ENCODE peak calls at places on chromosomes 5 and 9, in seven cellular contexts. One of them, this sample, is unnamed.

GRCh38 chr9:69136781-69137180 is 37.3 kb upstream of the TJP2 start:
- DNase-seq in lower lobe of right lung: no peak
- DNase-seq in caudate nucleus: no peak
- DNase-seq in CD4-positive, alpha-beta T cell: no peak
- DNase-seq in stomach: no peak
- DNase-seq in PC-3: no peak
- DNase-seq in A549: no peak
- DNase-seq in this sample: no peak

GRCh38 chr5:23389543-23390215 is 117.7 kb upstream of the PRDM9 start:
- DNase-seq in lower lobe of right lung: no peak
- DNase-seq in caudate nucleus: no peak
- DNase-seq in CD4-positive, alpha-beta T cell: no peak
- DNase-seq in stomach: no peak
- DNase-seq in PC-3: no peak
- DNase-seq in A549: no peak
- DNase-seq in this sample: no peak

GRCh38 chr5:74167206-74167929 is 473.2 kb downstream of the ENC1 start:
- DNase-seq in lower lobe of right lung: no peak
- DNase-seq in caudate nucleus: no peak
- DNase-seq in CD4-positive, alpha-beta T cell: no peak
- DNase-seq in stomach: no peak
- DNase-seq in PC-3: peak
- DNase-seq in A549: peak
- DNase-seq in this sample: peak

GRCh38 chr9:120382453-120382852 is 197.5 kb downstream of the CDK5RAP2 start:
- DNase-seq in lower lobe of right lung: no peak
- DNase-seq in caudate nucleus: no peak
- DNase-seq in CD4-positive, alpha-beta T cell: no peak
- DNase-seq in stomach: no peak
- DNase-seq in PC-3: no peak
- DNase-seq in A549: no peak
- DNase-seq in this sample: no peak

GRCh38 chr5:155954739-155955445 is 372.1 kb upstream of the SGCD start:
- DNase-seq in lower lobe of right lung: no peak
- DNase-seq in caudate nucleus: no peak
- DNase-seq in CD4-positive, alpha-beta T cell: no peak
- DNase-seq in stomach: no peak
- DNase-seq in PC-3: no peak
- DNase-seq in A549: peak
- DNase-seq in this sample: no peak

GRCh38 chr5:87588316-87588715 is 175.6 kb upstream of the CCNH start:
- DNase-seq in lower lobe of right lung: no peak
- DNase-seq in caudate nucleus: no peak
- DNase-seq in CD4-positive, alpha-beta T cell: no peak
- DNase-seq in stomach: no peak
- DNase-seq in PC-3: no peak
- DNase-seq in A549: no peak
- DNase-seq in this sample: no peak

GRCh38 chr5:41869150-41869738 is 981 bp downstream of the OXCT1 start:
- DNase-seq in lower lobe of right lung: peak
- DNase-seq in caudate nucleus: no peak
- DNase-seq in CD4-positive, alpha-beta T cell: no peak
- DNase-seq in stomach: peak
- DNase-seq in PC-3: peak
- DNase-seq in A549: no peak
- DNase-seq in this sample: no peak

GRCh38 chr5:178428341-178429155 is 161.6 kb downstream of the COL23A1 start:
- DNase-seq in lower lobe of right lung: peak
- DNase-seq in caudate nucleus: peak
- DNase-seq in CD4-positive, alpha-beta T cell: no peak
- DNase-seq in stomach: peak
- DNase-seq in PC-3: no peak
- DNase-seq in A549: no peak
- DNase-seq in this sample: peak

GRCh38 chr9:123871781-123872180 is 58.1 kb downstream of the DENND1A start:
- DNase-seq in lower lobe of right lung: no peak
- DNase-seq in caudate nucleus: peak
- DNase-seq in CD4-positive, alpha-beta T cell: no peak
- DNase-seq in stomach: no peak
- DNase-seq in PC-3: no peak
- DNase-seq in A549: no peak
- DNase-seq in this sample: no peak

GRCh38 chr5:131222731-131223130 is 41.1 kb upstream of the CDC42SE2 start:
- DNase-seq in lower lobe of right lung: no peak
- DNase-seq in caudate nucleus: no peak
- DNase-seq in CD4-positive, alpha-beta T cell: no peak
- DNase-seq in stomach: no peak
- DNase-seq in PC-3: no peak
- DNase-seq in A549: no peak
- DNase-seq in this sample: no peak

GRCh38 chr5:31182146-31182545 is 11.3 kb upstream of the CDH6 start:
- DNase-seq in lower lobe of right lung: no peak
- DNase-seq in caudate nucleus: no peak
- DNase-seq in CD4-positive, alpha-beta T cell: no peak
- DNase-seq in stomach: no peak
- DNase-seq in PC-3: no peak
- DNase-seq in A549: no peak
- DNase-seq in this sample: no peak

GRCh38 chr5:93349613-93350012 is 231.4 kb downstream of the NR2F1-AS1 start:
- DNase-seq in lower lobe of right lung: no peak
- DNase-seq in caudate nucleus: no peak
- DNase-seq in CD4-positive, alpha-beta T cell: no peak
- DNase-seq in stomach: no peak
- DNase-seq in PC-3: peak
- DNase-seq in A549: no peak
- DNase-seq in this sample: peak

GRCh38 chr9:81456431-81456970 is 232.8 kb downstream of the TLE1 start:
- DNase-seq in lower lobe of right lung: no peak
- DNase-seq in caudate nucleus: no peak
- DNase-seq in CD4-positive, alpha-beta T cell: no peak
- DNase-seq in stomach: no peak
- DNase-seq in PC-3: peak
- DNase-seq in A549: no peak
- DNase-seq in this sample: no peak

GRCh38 chr9:33116855-33117254 is 40.4 kb upstream of the SMU1 start:
- DNase-seq in lower lobe of right lung: no peak
- DNase-seq in caudate nucleus: no peak
- DNase-seq in CD4-positive, alpha-beta T cell: no peak
- DNase-seq in stomach: no peak
- DNase-seq in PC-3: no peak
- DNase-seq in A549: no peak
- DNase-seq in this sample: no peak

GRCh38 chr9:35749515-35750255 is 598 bp downstream of the RGP1 start:
- DNase-seq in lower lobe of right lung: peak
- DNase-seq in caudate nucleus: peak
- DNase-seq in CD4-positive, alpha-beta T cell: no peak
- DNase-seq in stomach: peak
- DNase-seq in PC-3: peak
- DNase-seq in A549: peak
- DNase-seq in this sample: no peak

GRCh38 chr9:96618209-96619108 is 1.2 kb downstream of the CDC14B start:
- DNase-seq in lower lobe of right lung: peak
- DNase-seq in caudate nucleus: peak
- DNase-seq in CD4-positive, alpha-beta T cell: no peak
- DNase-seq in stomach: peak
- DNase-seq in PC-3: peak
- DNase-seq in A549: peak
- DNase-seq in this sample: no peak

GRCh38 chr5:87887247-87887646 is 381.4 kb downstream of the TMEM161B start:
- DNase-seq in lower lobe of right lung: no peak
- DNase-seq in caudate nucleus: no peak
- DNase-seq in CD4-positive, alpha-beta T cell: no peak
- DNase-seq in stomach: no peak
- DNase-seq in PC-3: no peak
- DNase-seq in A549: no peak
- DNase-seq in this sample: no peak

GRCh38 chr9:124596172-124596839 is 89.1 kb upstream of the NR5A1 start:
- DNase-seq in lower lobe of right lung: no peak
- DNase-seq in caudate nucleus: no peak
- DNase-seq in CD4-positive, alpha-beta T cell: no peak
- DNase-seq in stomach: no peak
- DNase-seq in PC-3: no peak
- DNase-seq in A549: no peak
- DNase-seq in this sample: no peak

GRCh38 chr9:136283291-136284235 is 20.3 kb downstream of the CCDC187 start:
- DNase-seq in lower lobe of right lung: peak
- DNase-seq in caudate nucleus: peak
- DNase-seq in CD4-positive, alpha-beta T cell: peak
- DNase-seq in stomach: peak
- DNase-seq in PC-3: peak
- DNase-seq in A549: peak
- DNase-seq in this sample: no peak
- H3K27ac ChIP-seq in lower lobe of right lung: no peak
- H3K27ac ChIP-seq in caudate nucleus: peak
- H3K27ac ChIP-seq in CD4-positive, alpha-beta T cell: no peak
- H3K27ac ChIP-seq in stomach: peak
- H3K27ac ChIP-seq in PC-3: no peak
- H3K27ac ChIP-seq in A549: no peak
- H3K27ac ChIP-seq in this sample: no peak

GRCh38 chr9:127198587-127198986 is 66.0 kb upstream of the GARNL3 start:
- DNase-seq in lower lobe of right lung: no peak
- DNase-seq in caudate nucleus: no peak
- DNase-seq in CD4-positive, alpha-beta T cell: no peak
- DNase-seq in stomach: no peak
- DNase-seq in PC-3: no peak
- DNase-seq in A549: no peak
- DNase-seq in this sample: no peak
- H3K27ac ChIP-seq in lower lobe of right lung: peak
- H3K27ac ChIP-seq in caudate nucleus: no peak
- H3K27ac ChIP-seq in CD4-positive, alpha-beta T cell: no peak
- H3K27ac ChIP-seq in stomach: peak
- H3K27ac ChIP-seq in PC-3: no peak
- H3K27ac ChIP-seq in A549: no peak
- H3K27ac ChIP-seq in this sample: no peak

GRCh38 chr9:131593255-131593820 is 48.0 kb downstream of the PRRT1B start:
- DNase-seq in lower lobe of right lung: no peak
- DNase-seq in caudate nucleus: peak
- DNase-seq in CD4-positive, alpha-beta T cell: no peak
- DNase-seq in stomach: no peak
- DNase-seq in PC-3: no peak
- DNase-seq in A549: no peak
- DNase-seq in this sample: no peak
- H3K27ac ChIP-seq in lower lobe of right lung: no peak
- H3K27ac ChIP-seq in caudate nucleus: no peak
- H3K27ac ChIP-seq in CD4-positive, alpha-beta T cell: no peak
- H3K27ac ChIP-seq in stomach: no peak
- H3K27ac ChIP-seq in PC-3: no peak
- H3K27ac ChIP-seq in A549: no peak
- H3K27ac ChIP-seq in this sample: no peak

DNA sequence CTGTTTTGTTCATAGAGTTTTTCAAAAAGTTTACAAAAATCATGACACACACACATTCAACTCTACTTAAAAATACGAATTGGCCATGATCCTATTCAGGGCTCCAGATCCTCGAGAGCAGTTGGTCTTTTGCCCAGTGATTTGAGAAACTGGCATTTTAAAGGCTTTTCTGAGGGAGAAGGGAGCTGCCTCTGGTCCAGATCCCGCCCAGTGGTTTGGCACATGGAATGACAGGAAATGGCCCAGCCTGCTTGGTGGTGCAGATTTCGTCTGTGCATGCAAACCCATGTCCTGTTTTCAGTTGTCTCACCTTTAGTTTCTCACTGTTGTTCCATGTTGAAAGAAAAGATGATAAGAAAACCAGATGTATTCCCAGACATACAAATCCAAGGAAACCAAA is 3.6 kb downstream of the CAMK4 start:
- DNase-seq in lower lobe of right lung: no peak
- DNase-seq in caudate nucleus: no peak
- DNase-seq in CD4-positive, alpha-beta T cell: peak
- DNase-seq in stomach: no peak
- DNase-seq in PC-3: peak
- DNase-seq in A549: no peak
- DNase-seq in this sample: no peak
- H3K27ac ChIP-seq in lower lobe of right lung: no peak
- H3K27ac ChIP-seq in caudate nucleus: no peak
- H3K27ac ChIP-seq in CD4-positive, alpha-beta T cell: peak
- H3K27ac ChIP-seq in stomach: no peak
- H3K27ac ChIP-seq in PC-3: no peak
- H3K27ac ChIP-seq in A549: no peak
- H3K27ac ChIP-seq in this sample: no peak

GRCh38 chr5:14444161-14444560 is 137.4 kb upstream of the OTULINL start:
- DNase-seq in lower lobe of right lung: no peak
- DNase-seq in caudate nucleus: no peak
- DNase-seq in CD4-positive, alpha-beta T cell: no peak
- DNase-seq in stomach: no peak
- DNase-seq in PC-3: no peak
- DNase-seq in A549: no peak
- DNase-seq in this sample: no peak

GRCh38 chr5:14443665-14444064 is 137.9 kb upstream of the OTULINL start:
- DNase-seq in lower lobe of right lung: no peak
- DNase-seq in caudate nucleus: no peak
- DNase-seq in CD4-positive, alpha-beta T cell: no peak
- DNase-seq in stomach: no peak
- DNase-seq in PC-3: peak
- DNase-seq in A549: no peak
- DNase-seq in this sample: no peak

GRCh38 chr5:14445581-14446290 is 135.9 kb upstream of the OTULINL start:
- DNase-seq in lower lobe of right lung: no peak
- DNase-seq in caudate nucleus: peak
- DNase-seq in CD4-positive, alpha-beta T cell: no peak
- DNase-seq in stomach: no peak
- DNase-seq in PC-3: no peak
- DNase-seq in A549: no peak
- DNase-seq in this sample: no peak

GRCh38 chr5:14447958-14448881 is 133.4 kb upstream of the OTULINL start:
- DNase-seq in lower lobe of right lung: no peak
- DNase-seq in caudate nucleus: no peak
- DNase-seq in CD4-positive, alpha-beta T cell: no peak
- DNase-seq in stomach: no peak
- DNase-seq in PC-3: no peak
- DNase-seq in A549: no peak
- DNase-seq in this sample: no peak

GRCh38 chr5:14444988-14445387 is 136.6 kb upstream of the OTULINL start:
- DNase-seq in lower lobe of right lung: no peak
- DNase-seq in caudate nucleus: no peak
- DNase-seq in CD4-positive, alpha-beta T cell: no peak
- DNase-seq in stomach: no peak
- DNase-seq in PC-3: peak
- DNase-seq in A549: no peak
- DNase-seq in this sample: no peak
- H3K27ac ChIP-seq in lower lobe of right lung: no peak
- H3K27ac ChIP-seq in caudate nucleus: no peak
- H3K27ac ChIP-seq in CD4-positive, alpha-beta T cell: no peak
- H3K27ac ChIP-seq in stomach: no peak
- H3K27ac ChIP-seq in PC-3: peak
- H3K27ac ChIP-seq in A549: no peak
- H3K27ac ChIP-seq in this sample: peak

GRCh38 chr5:109016300-109016699 is 268.6 kb downstream of the FER start:
- DNase-seq in lower lobe of right lung: no peak
- DNase-seq in caudate nucleus: no peak
- DNase-seq in CD4-positive, alpha-beta T cell: no peak
- DNase-seq in stomach: no peak
- DNase-seq in PC-3: no peak
- DNase-seq in A549: no peak
- DNase-seq in this sample: no peak
- H3K27ac ChIP-seq in lower lobe of right lung: no peak
- H3K27ac ChIP-seq in caudate nucleus: no peak
- H3K27ac ChIP-seq in CD4-positive, alpha-beta T cell: no peak
- H3K27ac ChIP-seq in stomach: no peak
- H3K27ac ChIP-seq in PC-3: no peak
- H3K27ac ChIP-seq in A549: no peak
- H3K27ac ChIP-seq in this sample: no peak